ENCODE peak calls at places on chromosomes 7 and 10, in four cellular contexts. One of them, this sample, is unnamed.

GRCh38 chr7:55107946-55108345 is 89.1 kb downstream of the EGFR start:
- DNase-seq in thyroid gland: no peak
- DNase-seq in activated T-cell treated with anti-CD3 and anti-CD28 coated beads for 48 hours: no peak
- DNase-seq in GM10248: no peak
- DNase-seq in this sample: no peak

GRCh38 chr7:116588225-116588624 is 63.4 kb downstream of the CAV1 start:
- DNase-seq in thyroid gland: no peak
- DNase-seq in activated T-cell treated with anti-CD3 and anti-CD28 coated beads for 48 hours: peak
- DNase-seq in GM10248: no peak
- DNase-seq in this sample: no peak

GRCh38 chr10:85545874-85546273 is 820.7 kb downstream of the GRID1 start:
- DNase-seq in thyroid gland: no peak
- DNase-seq in activated T-cell treated with anti-CD3 and anti-CD28 coated beads for 48 hours: no peak
- DNase-seq in GM10248: no peak
- DNase-seq in this sample: no peak

GRCh38 chr10:71823356-71823755 is 27.7 kb downstream of the PSAP start:
- DNase-seq in thyroid gland: no peak
- DNase-seq in activated T-cell treated with anti-CD3 and anti-CD28 coated beads for 48 hours: no peak
- DNase-seq in GM10248: no peak
- DNase-seq in this sample: no peak

GRCh38 chr10:7625836-7626235 is 40.9 kb downstream of the ITIH5 start:
- DNase-seq in thyroid gland: no peak
- DNase-seq in activated T-cell treated with anti-CD3 and anti-CD28 coated beads for 48 hours: no peak
- DNase-seq in GM10248: no peak
- DNase-seq in this sample: no peak

GRCh38 chr7:74061840-74062539 is 21.6 kb upstream of the LIMK1 start:
- DNase-seq in thyroid gland: peak
- DNase-seq in activated T-cell treated with anti-CD3 and anti-CD28 coated beads for 48 hours: peak
- DNase-seq in GM10248: no peak
- DNase-seq in this sample: no peak

GRCh38 chr10:76185476-76186255 is 754.2 kb downstream of the LRMDA start:
- DNase-seq in thyroid gland: no peak
- DNase-seq in activated T-cell treated with anti-CD3 and anti-CD28 coated beads for 48 hours: no peak
- DNase-seq in GM10248: no peak
- DNase-seq in this sample: no peak

GRCh38 chr10:89080660-89081059 is 90.1 kb downstream of the FAS start:
- DNase-seq in thyroid gland: no peak
- DNase-seq in activated T-cell treated with anti-CD3 and anti-CD28 coated beads for 48 hours: no peak
- DNase-seq in GM10248: no peak
- DNase-seq in this sample: no peak

GRCh38 chr10:119006451-119007210 is 22.9 kb upstream of the NANOS1 start:
- DNase-seq in thyroid gland: peak
- DNase-seq in activated T-cell treated with anti-CD3 and anti-CD28 coated beads for 48 hours: no peak
- DNase-seq in GM10248: no peak
- DNase-seq in this sample: no peak

GRCh38 chr7:157930926-157931466 is 594.2 kb downstream of the DNAJB6 start:
- DNase-seq in thyroid gland: no peak
- DNase-seq in activated T-cell treated with anti-CD3 and anti-CD28 coated beads for 48 hours: no peak
- DNase-seq in GM10248: no peak
- DNase-seq in this sample: no peak

GRCh38 chr7:116122972-116123595 is 87.3 kb upstream of the TES start:
- DNase-seq in thyroid gland: peak
- DNase-seq in activated T-cell treated with anti-CD3 and anti-CD28 coated beads for 48 hours: no peak
- DNase-seq in GM10248: peak
- DNase-seq in this sample: no peak

GRCh38 chr10:84429926-84430520 is 101.6 kb downstream of the CCSER2 start:
- DNase-seq in thyroid gland: peak
- DNase-seq in activated T-cell treated with anti-CD3 and anti-CD28 coated beads for 48 hours: peak
- DNase-seq in GM10248: peak
- DNase-seq in this sample: no peak

GRCh38 chr7:128938524-128939074 is 872 bp downstream of the IRF5 start:
- DNase-seq in thyroid gland: no peak
- DNase-seq in activated T-cell treated with anti-CD3 and anti-CD28 coated beads for 48 hours: no peak
- DNase-seq in GM10248: no peak
- DNase-seq in this sample: no peak

GRCh38 chr7:157896774-157897555 is 560.2 kb downstream of the DNAJB6 start:
- DNase-seq in thyroid gland: no peak
- DNase-seq in activated T-cell treated with anti-CD3 and anti-CD28 coated beads for 48 hours: no peak
- DNase-seq in GM10248: no peak
- DNase-seq in this sample: peak

This sample was measured in mesenteric fat pad.